ENCODE peak calls at places on chromosomes 3 and 15, in five cellular contexts. K, Z, N, M and I are unnamed samples.

GRCh38 chr15:70140543-70141375 is 43.0 kb upstream of the TLE3 start:
- DNase-seq in K (peak; percentile 77), Z (no peak), M (peak; percentile 28), N (no peak), I (no peak)

GRCh38 chr15:35697549-35698299 is 151.8 kb upstream of the DPH6 start:
- DNase-seq in N (no peak), Z (no peak), K (peak; percentile 89), M (no peak), I (no peak)

GRCh38 chr15:62758126-62758951 is 284.2 kb upstream of the TPM1 start:
- DNase-seq in Z (no peak), K (peak; percentile 90), M (no peak), N (no peak), I (no peak)

GRCh38 chr3:13419356-13420050 is 619 bp downstream of the NUP210 start:
- DNase-seq in N (peak; percentile 61), M (peak; percentile 61), Z (peak; percentile 45), K (peak; percentile 4), I (peak; percentile 29)

GRCh38 chr3:152159328-152159727 is 109.4 kb upstream of the MBNL1 start:
- DNase-seq in K (peak; percentile 90), N (no peak), Z (no peak), M (no peak), I (no peak)

GRCh38 chr3:99544819-99545281 is 93.5 kb upstream of the COL8A1 start:
- DNase-seq in N (no peak), Z (no peak), K (peak; percentile 77), M (no peak), I (no peak)

GRCh38 chr15:92083190-92083589 is 229.7 kb downstream of the SLCO3A1 start:
- DNase-seq in K (no peak), Z (no peak), N (no peak), M (no peak), I (no peak)

GRCh38 chr3:112378989-112379692 is 46.2 kb downstream of the CD200 start:
- DNase-seq in M (no peak), Z (no peak), N (no peak), K (peak; percentile 99), I (no peak)

GRCh38 chr3:55937301-55937700 is 450.2 kb upstream of the WNT5A start:
- DNase-seq in Z (no peak), M (no peak), N (no peak), K (no peak), I (no peak)

GRCh38 chr3:171991166-171991565 is 48.2 kb upstream of the FNDC3B start:
- DNase-seq in N (no peak), M (no peak), K (peak; percentile 33), Z (no peak), I (no peak)

GRCh38 chr15:64349375-64349774 is 6.6 kb downstream of the CSNK1G1 start:
- DNase-seq in M (no peak), K (no peak), N (no peak), Z (no peak), I (no peak)

GRCh38 chr3:72953325-72953956 is 43.2 kb upstream of the PPP4R2 start:
- DNase-seq in Z (no peak), M (no peak), K (peak; percentile 66), N (no peak), I (no peak)

GRCh38 chr15:39908186-39908585 is 11.9 kb downstream of the GPR176 start:
- DNase-seq in Z (no peak), M (no peak), K (peak; percentile 95), N (no peak), I (no peak)

GRCh38 chr15:101167791-101168462 is 83.9 kb downstream of the CHSY1 start:
- DNase-seq in M (peak; percentile 48), Z (peak; percentile 38), K (peak; percentile 93), N (no peak), I (no peak)

GRCh38 chr3:191366675-191367074 is 36.3 kb upstream of the UTS2B start:
- DNase-seq in M (no peak), N (no peak), Z (no peak), K (peak; percentile 54), I (no peak)

GRCh38 chr3:29447946-29448632 is 167.2 kb downstream of the RBMS3 start:
- DNase-seq in K (no peak), N (no peak), Z (no peak), M (no peak), I (no peak)

GRCh38 chr3:141457624-141458236 is 29.1 kb upstream of the RASA2 start:
- DNase-seq in Z (no peak), M (no peak), K (peak; percentile 65), N (no peak), I (no peak)

GRCh38 chr3:184578822-184579221 is 17.2 kb downstream of the EPHB3 start:
- DNase-seq in M (no peak), N (no peak), Z (no peak), K (no peak), I (no peak)

GRCh38 chr3:8239718-8240698 is 261.6 kb upstream of the LMCD1 start:
- DNase-seq in K (peak; percentile 53), M (peak; percentile 9), Z (no peak), N (peak; percentile 58), I (no peak)

GRCh38 chr15:101121511-101122090 is 130.2 kb downstream of the CHSY1 start:
- DNase-seq in K (peak; percentile 78), N (peak; percentile 69), Z (no peak), M (peak; percentile 81), I (peak; percentile 23)

GRCh38 chr3:99410789-99411311 is 227.5 kb upstream of the COL8A1 start:
- DNase-seq in Z (no peak), M (no peak), N (peak; percentile 13), K (peak; percentile 94), I (no peak)

GRCh38 chr15:88872106-88872505 is 23.2 kb downstream of the HAPLN3 start:
- DNase-seq in Z (no peak), M (no peak), N (no peak), K (no peak), I (no peak)

GRCh38 chr3:53956591-53956990 is 64.9 kb upstream of the SELENOK start:
- DNase-seq in Z (no peak), K (no peak), N (no peak), M (no peak), I (no peak)

GRCh38 chr3:82044918-82045715 is 283.7 kb upstream of the GBE1 start:
- DNase-seq in Z (no peak), K (no peak), M (no peak), N (peak; percentile 5), I (no peak)

GRCh38 chr15:95319242-95319641 is 1011.3 kb upstream of the NR2F2 start:
- DNase-seq in N (no peak), Z (no peak), M (no peak), K (no peak), I (no peak)

GRCh38 chr3:12705981-12706380 is 42.1 kb upstream of the RAF1 start:
- DNase-seq in K (no peak), N (no peak), M (no peak), Z (no peak), I (no peak)

GRCh38 chr3:101521251-101521701 is 8.3 kb upstream of the SENP7 start:
- DNase-seq in K (no peak), N (no peak), Z (no peak), M (no peak), I (no peak)

GRCh38 chr15:71278989-71279756 is 163.9 kb downstream of the THSD4 start:
- DNase-seq in N (no peak), M (no peak), K (peak; percentile 99), Z (no peak), I (no peak)

GRCh38 chr15:89673162-89673506 is 6.0 kb downstream of the PLIN1 start:
- DNase-seq in N (peak; percentile 71), K (peak; percentile 31), Z (no peak), M (no peak), I (no peak)

GRCh38 chr3:197027896-197028710 is 1.5 kb downstream of the MELTF start:
- DNase-seq in M (no peak), Z (no peak), N (no peak), K (no peak), I (no peak)

GRCh38 chr3:193843447-193844301 is 250.7 kb downstream of the OPA1 start:
- DNase-seq in K (no peak), N (no peak), M (peak; percentile 33), Z (no peak), I (no peak)

GRCh38 chr3:186487819-186488218 is 56.4 kb downstream of the CRYGS start:
- DNase-seq in M (no peak), K (no peak), N (peak; percentile 21), Z (no peak), I (no peak)

GRCh38 chr3:49902511-49903345 is 945 bp downstream of the MST1R start:
- DNase-seq in Z (no peak), N (no peak), M (no peak), K (no peak), I (no peak)

GRCh38 chr15:63091679-63092078 is 30.0 kb upstream of the LACTB start:
- DNase-seq in K (no peak), N (no peak), M (no peak), Z (no peak), I (no peak)

GRCh38 chr3:177071496-177072156 is 125.7 kb downstream of the TBL1XR1 start:
- DNase-seq in N (no peak), K (no peak), M (no peak), Z (no peak), I (no peak)

GRCh38 chr3:128188958-128189357 is 35.7 kb downstream of the EEFSEC start:
- DNase-seq in M (no peak), Z (no peak), K (no peak), N (no peak), I (no peak)

GRCh38 chr15:64500695-64501395 is 40.5 kb downstream of the ZNF609 start:
- DNase-seq in M (no peak), K (no peak), N (no peak), Z (no peak), I (no peak)